ENCODE peak calls at places on chromosomes 16 and 17, in seven cellular contexts. Y is neural crest cell, E is fibroblast of gingiva, M is DMS 273 treated with DMSO at 0.1 percent for 48 hours, U is NCI-H1417, K is RWPE1, I is fibroblast of pulmonary artery. L is an unnamed sample.

GRCh38 chr17:57563968-57564367 is 181.1 kb downstream of the CCDC182 start:
- DNase-seq in Y (no peak), E (no peak), M (peak), U (no peak), K (no peak), I (no peak), L (no peak)

GRCh38 chr17:73520369-73520761 is 123.9 kb downstream of the SDK2 start:
- DNase-seq in Y (no peak), E (no peak), M (no peak), U (no peak), K (no peak), I (no peak), L (no peak)

GRCh38 chr17:39014044-39014794 is 47.0 kb upstream of the FBXO47 start:
- DNase-seq in Y (no peak), E (peak), M (no peak), U (no peak), K (no peak), I (peak), L (peak)

GRCh38 chr17:77838748-77839147 is 119.8 kb upstream of the TNRC6C start:
- DNase-seq in Y (no peak), E (no peak), M (no peak), U (no peak), K (no peak), I (no peak), L (no peak)

GRCh38 chr17:65222216-65222738 is 85.1 kb downstream of the RGS9 start:
- DNase-seq in Y (no peak), E (no peak), M (no peak), U (no peak), K (no peak), I (no peak), L (no peak)

GRCh38 chr17:51703364-51704341 is 443.3 kb downstream of the UTP18 start:
- DNase-seq in Y (no peak), E (no peak), M (no peak), U (no peak), K (peak), I (peak), L (no peak)

GRCh38 chr17:73293031-73293430 is 18.8 kb downstream of the CDC42EP4 start:
- DNase-seq in Y (no peak), E (no peak), M (no peak), U (no peak), K (no peak), I (no peak), L (no peak)

GRCh38 chr17:73452056-73452455 is 140.3 kb upstream of the CDC42EP4 start:
- DNase-seq in Y (no peak), E (no peak), M (no peak), U (no peak), K (no peak), I (no peak), L (no peak)

GRCh38 chr17:58215685-58216084 is 3.4 kb downstream of the MKS1 start:
- DNase-seq in Y (no peak), E (no peak), M (no peak), U (no peak), K (no peak), I (no peak), L (no peak)

GRCh38 chr16:76527244-76527643 is 250.0 kb downstream of the CNTNAP4 start:
- DNase-seq in Y (no peak), E (no peak), M (no peak), U (no peak), K (no peak), I (no peak), L (no peak)

GRCh38 chr16:30658731-30659506 is 688 bp downstream of the FBRS start:
- DNase-seq in Y (no peak), E (peak), M (peak), U (peak), K (peak), I (peak), L (no peak)

GRCh38 chr16:68642436-68643064 is 2.6 kb upstream of the CDH3 start:
- DNase-seq in Y (peak), E (no peak), M (peak), U (no peak), K (no peak), I (no peak), L (no peak)

GRCh38 chr17:35630530-35631148 is 43.5 kb downstream of the AP2B1 start:
- DNase-seq in Y (no peak), E (no peak), M (no peak), U (no peak), K (peak), I (peak), L (no peak)

GRCh38 chr16:81522141-81522701 is 77.6 kb downstream of the CMIP start:
- DNase-seq in Y (no peak), E (no peak), M (no peak), U (no peak), K (peak), I (no peak), L (no peak)

GRCh38 chr16:82452002-82452741 is 174.6 kb upstream of the CDH13 start:
- DNase-seq in Y (no peak), E (no peak), M (no peak), U (no peak), K (no peak), I (no peak), L (no peak)

GRCh38 chr17:39705786-39706348 is 6.0 kb downstream of the ERBB2 start:
- DNase-seq in Y (no peak), E (no peak), M (no peak), U (peak), K (peak), I (no peak), L (peak)

GRCh38 chr16:67158637-67159600 is 790 bp downstream of the TRADD start:
- DNase-seq in Y (no peak), E (no peak), M (no peak), U (no peak), K (no peak), I (peak), L (peak)

GRCh38 chr16:57799619-57800212 is 2.6 kb downstream of the KIFC3 start:
- DNase-seq in Y (no peak), E (no peak), M (no peak), U (no peak), K (no peak), I (no peak), L (no peak)

GRCh38 chr17:82204831-82205719 is 7.6 kb downstream of the CCDC57 start:
- DNase-seq in Y (no peak), E (peak), M (no peak), U (peak), K (peak), I (peak), L (no peak)

L was measured in LoVo.